ENCODE peak calls at places on chromosomes 13 and 19, in six cellular contexts. F, V, X, D, P and T are unnamed samples.

GRCh38 chr13:21747456-21747855 is 76.6 kb downstream of the FGF9 start:
- DNase-seq in D (no peak), X (no peak), V (no peak), P (no peak), F (no peak), T (no peak)

GRCh38 chr13:112849500-112849899 is 119.5 kb upstream of the MCF2L start:
- DNase-seq in D (peak), F (no peak), P (no peak), V (peak), X (no peak), T (no peak)

GRCh38 chr13:33006646-33007045 is 9.6 kb upstream of the KL start:
- DNase-seq in F (no peak), X (no peak), D (no peak), P (no peak), V (no peak), T (no peak)

GRCh38 chr13:59710995-59711701 is 452.6 kb downstream of the DIAPH3 start:
- DNase-seq in P (no peak), V (no peak), X (no peak), D (no peak), F (no peak), T (peak)

GRCh38 chr13:27966641-27967202 is 2.4 kb downstream of the CDX2 start:
- DNase-seq in D (no peak), X (peak), P (no peak), V (no peak), F (peak), T (no peak)

GRCh38 chr13:25821761-25822160 is 230.1 kb downstream of the SHISA2 start:
- DNase-seq in F (no peak), X (no peak), P (no peak), D (no peak), V (no peak), T (no peak)

GRCh38 chr13:30711375-30711774 is 24.0 kb upstream of the ALOX5AP start:
- DNase-seq in D (peak), P (peak), V (no peak), F (no peak), X (no peak), T (peak)

GRCh38 chr13:112341446-112341845 is 34.7 kb upstream of the SPACA7 start:
- DNase-seq in V (no peak), X (no peak), F (no peak), P (no peak), D (no peak), T (no peak)

GRCh38 chr19:32459199-32459865 is 53.8 kb downstream of the DPY19L3 start:
- DNase-seq in X (no peak), D (no peak), P (no peak), F (no peak), V (no peak), T (no peak)

GRCh38 chr13:75803175-75803611 is 167.1 kb downstream of the LMO7 start:
- DNase-seq in X (no peak), V (no peak), F (no peak), P (no peak), D (no peak), T (no peak)

GRCh38 chr19:17333611-17334413 is 843 bp downstream of the ANO8 start:
- DNase-seq in X (no peak), D (peak), P (peak), F (no peak), V (no peak), T (peak)

GRCh38 chr19:47445937-47446402 is 25.7 kb downstream of the SLC8A2 start:
- DNase-seq in D (no peak), F (no peak), X (no peak), P (peak), V (peak), T (no peak)

GRCh38 chr13:112722433-112723250 is 32.8 kb downstream of the ATP11A start:
- DNase-seq in F (peak), P (peak), V (no peak), X (no peak), D (peak), T (peak)

GRCh38 chr13:33869005-33869404 is 51.1 kb downstream of the RFC3 start:
- DNase-seq in D (no peak), X (no peak), P (no peak), F (no peak), V (no peak), T (no peak)

GRCh38 chr13:75656590-75656989 is 20.5 kb downstream of the LMO7 start:
- DNase-seq in V (no peak), X (no peak), F (no peak), D (no peak), P (peak), T (peak)

GRCh38 chr13:45341799-45342584 is 1.0 kb upstream of the TPT1 start:
- DNase-seq in P (peak), V (no peak), F (peak), X (no peak), D (peak), T (peak)

GRCh38 chr13:38303816-38304215 is 45.8 kb upstream of the UFM1 start:
- DNase-seq in D (no peak), P (no peak), F (no peak), X (no peak), V (no peak), T (no peak)

GRCh38 chr13:101217086-101217485 is 199.2 kb downstream of the NALCN start:
- DNase-seq in D (peak), X (no peak), P (no peak), F (no peak), V (no peak), T (no peak)

GRCh38 chr19:29727906-29728305 is 12.8 kb upstream of the C19orf12 start:
- DNase-seq in P (no peak), D (no peak), V (no peak), X (no peak), F (no peak), T (no peak)

GRCh38 chr19:10289167-10289835 is 451 bp upstream of the ICAM5 start:
- DNase-seq in P (peak), X (peak), F (no peak), D (peak), V (peak), T (no peak)

GRCh38 chr13:23921451-23921888 is 24.2 kb upstream of the C1QTNF9B start:
- DNase-seq in P (peak), X (no peak), V (peak), D (peak), F (no peak), T (peak)

GRCh38 chr13:55999709-56000108 is 1141.0 kb upstream of the PRR20A start:
- DNase-seq in D (no peak), V (no peak), F (no peak), X (no peak), P (no peak), T (no peak)

GRCh38 chr13:43785681-43786471 is 896 bp downstream of the ENOX1 start:
- DNase-seq in F (peak), D (peak), P (peak), X (peak), V (peak), T (peak)

GRCh38 chr13:60020288-60020687 is 143.4 kb downstream of the DIAPH3 start:
- DNase-seq in F (no peak), V (no peak), D (no peak), X (no peak), P (no peak), T (no peak)

GRCh38 chr19:46992699-46993535 is 26.7 kb upstream of the NPAS1 start:
- DNase-seq in X (no peak), F (no peak), V (no peak), P (no peak), D (no peak), T (no peak)

GRCh38 chr19:33280351-33280921 is 21.9 kb downstream of the CEBPA start:
- DNase-seq in D (no peak), V (no peak), X (no peak), P (no peak), F (no peak), T (no peak)

GRCh38 chr19:3302755-3303154 is 63.6 kb upstream of the NFIC start:
- DNase-seq in F (no peak), D (peak), X (no peak), V (no peak), P (no peak), T (no peak)

GRCh38 chr19:34104099-34104498 is 68.2 kb upstream of the LSM14A start:
- DNase-seq in X (no peak), V (no peak), F (no peak), D (no peak), P (no peak), T (no peak)

GRCh38 chr13:79741006-79741405 is 260.1 kb downstream of the NDFIP2 start:
- DNase-seq in P (no peak), V (no peak), F (no peak), D (peak), X (no peak), T (peak)

GRCh38 chr13:61880576-61881283 is 465.1 kb upstream of the PCDH20 start:
- DNase-seq in F (no peak), X (no peak), V (no peak), P (peak), D (peak), T (no peak)

GRCh38 chr19:8208710-8209110 is 460 bp upstream of the CERS4 start:
- DNase-seq in D (no peak), F (peak), V (no peak), P (no peak), X (no peak), T (peak)

GRCh38 chr13:44004881-44005280 is 125.2 kb downstream of the LACC1 start:
- DNase-seq in X (no peak), F (no peak), V (no peak), D (peak), P (peak), T (peak)

GRCh38 chr19:13055213-13056051 is 47.2 kb downstream of the LYL1 start:
- DNase-seq in F (no peak), X (peak), P (peak), D (peak), V (no peak), T (peak)

GRCh38 chr19:41753936-41754529 is 1.3 kb upstream of the CEACAM6 start:
- DNase-seq in V (peak), P (peak), X (no peak), D (peak), F (no peak), T (peak)

GRCh38 chr19:35224681-35225604 is 3.6 kb downstream of the FAM187B start:
- DNase-seq in F (no peak), X (peak), V (no peak), D (no peak), P (no peak), T (no peak)

GRCh38 chr19:53936035-53936434 is 26.7 kb upstream of the CACNG8 start:
- DNase-seq in V (no peak), P (no peak), X (no peak), F (no peak), D (no peak), T (no peak)

GRCh38 chr13:109400192-109400591 is 386.2 kb downstream of the IRS2 start:
- DNase-seq in P (no peak), X (no peak), D (no peak), F (peak), V (no peak), T (no peak)

GRCh38 chr19:13134626-13135025 is 15.5 kb downstream of the STX10 start:
- DNase-seq in F (no peak), V (no peak), D (no peak), P (no peak), X (no peak), T (no peak)

GRCh38 chr19:28454083-28454482 is 758.9 kb downstream of the UQCRFS1 start:
- DNase-seq in V (no peak), P (no peak), D (no peak), X (no peak), F (no peak), T (peak)

GRCh38 chr19:27858981-27859581 is 1353.9 kb downstream of the UQCRFS1 start:
- DNase-seq in V (no peak), F (no peak), X (no peak), D (no peak), P (no peak), T (no peak)